ENCODE peak calls at places on chromosomes 7 and 10, in five cellular contexts. Y, X, H, V and W are unnamed samples.
A peak's percentile ranks its signal among the peaks of the same experiment; 100 is the strongest.

GRCh38 chr7:92820191-92820590 is 16.2 kb downstream of the CDK6 start:
- DNase-seq in Y (no peak), X (no peak), H (no peak), V (no peak), W (no peak)

GRCh38 chr10:77643795-77644468 is 6.3 kb upstream of the KCNMA1 start:
- DNase-seq in Y (no peak), X (peak; percentile 72), H (peak; percentile 36), V (no peak), W (peak; percentile 38)

GRCh38 chr7:15837627-15838026 is 151.1 kb upstream of the MEOX2 start:
- DNase-seq in Y (no peak), X (no peak), H (no peak), V (no peak), W (no peak)

GRCh38 chr7:156490021-156490800 is 150.4 kb upstream of the RNF32 start:
- DNase-seq in Y (no peak), X (no peak), H (no peak), V (no peak), W (no peak)

GRCh38 chr7:20214787-20215669 is 2.2 kb downstream of the MACC1 start:
- DNase-seq in Y (no peak), X (no peak), H (no peak), V (no peak), W (no peak)

GRCh38 chr7:130491841-130492518 is at the start of gene MEST:
- DNase-seq in Y (peak; percentile 78), X (peak; percentile 65), H (peak; percentile 36), V (no peak), W (peak; percentile 84)

GRCh38 chr10:10871312-10871711 is 146.4 kb upstream of the CELF2 start:
- DNase-seq in Y (no peak), X (no peak), H (no peak), V (no peak), W (no peak)

GRCh38 chr7:416761-417624 is 102.7 kb downstream of the PDGFA start:
- DNase-seq in Y (peak; percentile 67), X (no peak), H (no peak), V (no peak), W (no peak)

GRCh38 chr7:135716677-135717238 is 11.2 kb downstream of the SLC13A4 start:
- DNase-seq in Y (no peak), X (peak; percentile 96), H (no peak), V (no peak), W (peak; percentile 95)

GRCh38 chr10:13891542-13892431 is 305.0 kb downstream of the PRPF18 start:
- DNase-seq in Y (no peak), X (peak; percentile 17), H (no peak), V (peak; percentile 36), W (no peak)

DNA sequence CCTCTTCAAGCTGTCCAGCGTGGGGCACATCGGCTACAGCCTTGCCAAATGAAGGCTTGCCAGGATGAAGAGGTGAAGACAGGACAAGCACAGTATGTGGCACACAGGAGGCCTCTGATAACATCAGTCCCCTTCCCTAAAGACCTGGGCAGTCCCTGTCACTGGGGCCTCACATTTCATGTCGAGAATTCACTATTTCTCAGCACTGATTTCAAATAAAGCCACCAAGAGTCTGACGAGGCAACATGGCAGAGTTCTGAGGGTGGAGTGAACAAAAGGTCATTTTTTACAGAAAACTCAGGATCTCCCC is 7.7 kb downstream of the GPRIN2 start:
- DNase-seq in Y (peak; percentile 78), X (no peak), H (no peak), V (no peak), W (no peak)
- H3K27me3 ChIP-seq in Y (peaks cover 21% of the 10 kb centered on the region), X (no peaks in the 10 kb centered on the region), H (no peaks in the 10 kb centered on the region), V (no peaks in the 10 kb centered on the region), W (no peaks in the 10 kb centered on the region)

DNA sequence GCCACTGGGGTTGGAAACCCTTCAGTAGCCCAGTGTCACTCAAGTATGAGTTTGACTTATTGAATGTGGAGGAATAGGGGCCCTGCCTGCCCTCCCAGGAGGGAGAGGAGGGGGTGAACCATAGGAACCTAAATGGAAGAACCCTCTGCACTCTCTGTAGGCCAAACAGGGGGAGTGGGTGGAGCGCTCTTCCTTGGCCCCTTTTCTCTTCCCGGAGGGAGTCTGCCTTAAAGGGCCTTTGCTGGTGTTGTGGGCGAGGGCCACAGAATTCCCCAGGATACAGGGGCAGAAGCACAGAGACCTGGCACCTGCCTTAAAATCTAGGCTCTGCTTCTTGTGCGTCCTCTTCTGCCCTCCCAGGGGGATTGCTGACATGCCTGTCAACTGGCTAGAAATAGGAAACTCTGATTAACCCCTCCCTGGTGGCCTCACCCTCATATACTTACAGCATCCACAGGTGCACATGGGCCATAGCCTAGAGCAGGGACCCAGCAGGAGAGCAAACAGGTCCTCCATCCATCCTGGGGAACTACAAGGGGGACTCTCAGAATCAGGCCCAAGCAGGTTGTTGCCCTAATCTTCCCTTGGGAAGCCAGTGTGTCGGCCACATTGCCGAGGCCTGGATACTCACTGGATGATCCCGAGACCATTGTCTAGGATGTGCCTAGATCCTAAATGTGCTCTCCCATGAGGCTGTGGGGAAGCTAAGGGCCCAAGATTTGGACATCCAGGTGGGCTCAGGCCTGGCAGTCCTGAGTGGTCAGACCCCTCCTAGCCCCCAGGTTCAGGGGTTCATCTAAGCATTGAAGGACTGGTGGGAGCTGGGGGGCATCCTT is 3.4 kb downstream of the TRIM8 start:
- DNase-seq in Y (no peak), X (no peak), H (no peak), V (no peak), W (no peak)
- H3K4me1 ChIP-seq in Y (peaks cover 62% of the 10 kb centered on the region), X (peaks cover 14% of the 10 kb centered on the region), H (peaks cover 65% of the 10 kb centered on the region), V (peaks cover 62% of the 10 kb centered on the region), W (peaks cover 30% of the 10 kb centered on the region)

DNA sequence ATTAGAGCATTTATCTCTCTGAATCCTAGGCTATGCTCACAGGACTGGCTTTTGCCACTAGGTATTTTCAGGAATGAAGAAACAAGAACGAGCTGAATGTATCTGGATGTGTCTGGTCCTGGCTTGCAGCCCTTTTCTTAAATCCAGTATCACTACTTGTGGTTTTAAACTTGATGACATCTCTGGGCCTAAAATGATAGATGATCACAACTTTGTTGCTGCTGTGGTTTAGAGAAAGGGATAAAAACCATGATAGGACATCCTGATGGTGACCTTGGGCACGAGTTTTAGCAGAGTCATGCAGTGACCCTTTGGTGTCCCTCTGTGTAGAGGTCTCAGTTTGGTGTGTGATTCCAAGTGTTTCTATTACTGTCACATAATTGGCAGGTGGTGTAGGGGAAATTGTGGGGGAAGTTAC is 31.7 kb upstream of the SEMA3C start:
- DNase-seq in Y (no peak), X (no peak), H (no peak), V (no peak), W (peak; percentile 75)
- H3K27me3 ChIP-seq in Y (no peaks in the 10 kb centered on the region), X (no peaks in the 10 kb centered on the region), H (no peaks in the 10 kb centered on the region), V (no peaks in the 10 kb centered on the region), W (no peaks in the 10 kb centered on the region)

DNA sequence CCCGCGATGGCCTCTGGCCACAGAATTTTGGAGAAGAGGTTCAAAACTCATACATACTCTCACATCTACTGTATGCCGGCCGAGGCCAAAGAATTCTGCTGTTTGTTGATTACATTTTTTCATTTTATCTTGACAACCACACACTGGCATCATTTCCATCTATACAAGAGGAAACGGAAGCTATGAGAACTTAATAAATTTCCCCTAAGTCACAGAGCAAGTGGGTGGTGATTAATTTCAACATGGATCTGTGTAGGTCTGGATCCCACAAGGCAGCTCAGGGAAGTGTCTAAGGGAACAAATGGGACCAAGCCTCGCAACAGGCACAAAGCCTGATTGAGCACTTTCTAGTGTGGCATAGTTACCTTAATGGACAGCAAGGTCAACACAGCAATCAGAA is 18.0 kb downstream of the ELMO1 start:
- DNase-seq in Y (no peak), X (no peak), H (no peak), V (no peak), W (no peak)
- H3K4me1 ChIP-seq in Y (peaks cover 22% of the 10 kb centered on the region), X (no peaks in the 10 kb centered on the region), H (no peaks in the 10 kb centered on the region), V (no peaks in the 10 kb centered on the region), W (no peaks in the 10 kb centered on the region)

DNA sequence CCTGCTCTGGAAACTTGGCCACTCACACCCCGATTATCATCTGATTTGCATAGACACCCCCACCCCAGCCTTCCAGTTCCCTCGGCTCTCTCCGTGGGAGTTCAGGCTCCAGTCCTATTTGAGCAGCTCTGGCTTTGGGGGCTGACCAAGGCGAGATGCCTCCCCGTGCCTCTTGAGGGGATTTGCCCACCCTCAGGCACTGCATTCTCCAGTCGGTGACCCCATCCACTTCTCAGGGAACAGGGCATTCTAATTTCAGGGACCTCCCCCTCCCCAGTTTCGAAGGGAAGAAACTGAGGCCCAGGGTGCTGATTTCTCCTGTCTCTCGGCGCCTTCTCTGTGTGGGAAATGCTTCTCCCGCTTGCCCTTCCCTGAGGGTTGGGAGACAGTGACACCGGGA is 35.7 kb upstream of the PAX2 start:
- DNase-seq in Y (no peak), X (no peak), H (no peak), V (no peak), W (peak; percentile 28)
- H3K27me3 ChIP-seq in Y (peaks cover 100% of the 10 kb centered on the region), X (peaks cover 61% of the 10 kb centered on the region), H (peaks cover 21% of the 10 kb centered on the region), V (peaks cover 76% of the 10 kb centered on the region), W (peaks cover 36% of the 10 kb centered on the region)

GRCh38 chr7:43652364-43652763 is 69.5 kb downstream of the STK17A start:
- DNase-seq in Y (no peak), X (no peak), H (no peak), V (no peak), W (no peak)
- H3K4me1 ChIP-seq in Y (peaks cover 53% of the 10 kb centered on the region), X (peaks cover 42% of the 10 kb centered on the region), H (peaks cover 55% of the 10 kb centered on the region), V (peaks cover 22% of the 10 kb centered on the region), W (peaks cover 27% of the 10 kb centered on the region)

GRCh38 chr10:23196915-23197314 is 4.8 kb downstream of the PTF1A start:
- DNase-seq in Y (no peak), X (no peak), H (no peak), V (no peak), W (no peak)

GRCh38 chr10:23194471-23194965 is 2.4 kb downstream of the PTF1A start:
- DNase-seq in Y (no peak), X (no peak), H (no peak), V (no peak), W (no peak)

GRCh38 chr10:23196201-23196600 is 4.1 kb downstream of the PTF1A start:
- DNase-seq in Y (no peak), X (no peak), H (no peak), V (no peak), W (no peak)

GRCh38 chr10:23194966-23195845 is 3.1 kb downstream of the PTF1A start:
- DNase-seq in Y (no peak), X (no peak), H (peak; percentile 62), V (no peak), W (no peak)

GRCh38 chr10:23195846-23196200 is 3.7 kb downstream of the PTF1A start:
- DNase-seq in Y (no peak), X (no peak), H (no peak), V (no peak), W (no peak)
- H3K27me3 ChIP-seq in Y (peaks cover 100% of the 10 kb centered on the region), X (peaks cover 99% of the 10 kb centered on the region), H (no peaks in the 10 kb centered on the region), V (peaks cover 99% of the 10 kb centered on the region), W (no peaks in the 10 kb centered on the region)

GRCh38 chr7:73303546-73303945 is 5.1 kb downstream of the NSUN5 start:
- DNase-seq in Y (no peak), X (no peak), H (no peak), V (no peak), W (no peak)
- H3K4me1 ChIP-seq in Y (peaks cover 4% of the 10 kb centered on the region), X (no peaks in the 10 kb centered on the region), H (peaks cover 10% of the 10 kb centered on the region), V (peaks cover 2% of the 10 kb centered on the region), W (no peaks in the 10 kb centered on the region)